ENCODE peak calls at places on chromosomes 7 and 10, in six cellular contexts. P is IMR-90, Q is heart right ventricle, X is uterus, D is small intestine, M is right cardiac atrium. H is an unnamed sample. For H3K9me3, the result is how much of the 10 kb centered on the place peaks cover.

GRCh38 chr7:50342616-50343114 is 38.1 kb downstream of the IKZF1 start:
- DNase-seq in P (no peak), Q (no peak), X (no peak), D (peak), M (no peak), H (no peak)

GRCh38 chr10:100807241-100808050 is 62.1 kb downstream of the PAX2 start:
- DNase-seq in P (no peak), Q (no peak), X (no peak), D (no peak), M (no peak), H (no peak)

GRCh38 chr7:25369794-25370193 is 141.5 kb upstream of the NPVF start:
- DNase-seq in P (no peak), Q (peak), X (peak), D (no peak), M (peak), H (no peak)

GRCh38 chr7:30974605-30975256 is 11.0 kb downstream of the GHRHR start:
- DNase-seq in P (peak), Q (peak), X (no peak), D (peak), M (peak), H (no peak)

GRCh38 chr10:72424561-72424960 is 69.8 kb upstream of the DNAJB12 start:
- DNase-seq in P (no peak), Q (no peak), X (no peak), D (no peak), M (no peak), H (no peak)

GRCh38 chr10:102476466-102477141 is 25.3 kb upstream of the C10orf95 start:
- DNase-seq in P (no peak), Q (no peak), X (no peak), D (no peak), M (no peak), H (no peak)

GRCh38 chr10:73494213-73494612 is 1.6 kb downstream of the PPP3CB start:
- DNase-seq in P (no peak), Q (no peak), X (no peak), D (no peak), M (no peak), H (no peak)

GRCh38 chr7:122136639-122137253 is 7.3 kb downstream of the AASS start:
- DNase-seq in P (peak), Q (no peak), X (no peak), D (peak), M (no peak), H (no peak)

DNA sequence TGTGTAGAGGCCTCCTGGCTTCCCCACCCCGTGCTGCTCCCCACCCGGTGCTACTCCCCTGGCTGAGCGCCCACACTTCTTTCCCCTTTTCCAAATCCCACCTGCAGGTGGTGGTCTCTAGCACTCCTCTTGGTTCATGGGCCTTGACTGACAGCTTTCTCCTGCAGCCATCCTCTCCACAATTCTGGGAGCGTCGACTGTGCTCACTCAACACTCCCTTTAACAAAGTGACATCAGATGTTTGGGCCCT is 602.8 kb downstream of the PTPRN2 start:
- DNase-seq in P (no peak), Q (no peak), X (no peak), D (no peak), M (no peak), H (no peak)
- H3K9me3 ChIP-seq in P (under half), Q (under half), X (under half), D (under half), M (under half), H (under half)

GRCh38 chr10:42477170-42477569 is 161.2 kb downstream of the ZNF33B start:
- DNase-seq in P (no peak), Q (no peak), X (no peak), D (no peak), M (no peak), H (no peak)

GRCh38 chr10:42479057-42479456 is 159.3 kb downstream of the ZNF33B start:
- DNase-seq in P (no peak), Q (no peak), X (no peak), D (no peak), M (no peak), H (no peak)

GRCh38 chr10:42475168-42476098 is 162.9 kb downstream of the ZNF33B start:
- DNase-seq in P (peak), Q (peak), X (no peak), D (no peak), M (peak), H (no peak)

DNA sequence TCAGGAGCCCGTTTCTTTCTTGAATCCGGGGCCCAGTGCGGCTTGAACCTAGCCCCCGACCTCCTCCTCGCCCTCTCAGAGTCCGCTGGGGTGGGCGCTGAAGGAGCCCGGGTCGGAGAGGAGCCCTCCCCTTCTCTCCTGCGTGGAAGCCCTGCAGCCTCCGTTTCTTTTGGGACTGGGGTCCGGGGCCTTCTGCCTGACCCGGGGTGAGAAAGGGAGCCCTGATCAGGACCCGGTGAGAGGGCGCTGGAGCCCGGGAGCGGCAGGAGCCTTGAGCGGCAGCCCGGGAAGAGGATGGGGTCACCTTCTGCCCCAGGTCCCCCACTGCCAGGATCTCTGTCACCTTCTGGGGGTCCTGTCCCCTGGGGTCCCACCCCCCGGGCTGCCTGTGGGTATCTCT is 162.3 kb downstream of the ZNF33B start:
- DNase-seq in P (no peak), Q (no peak), X (no peak), D (no peak), M (no peak), H (no peak)
- H3K9me3 ChIP-seq in P (under half), Q (under half), X (under half), D (under half), M (under half), H (under half)

DNA sequence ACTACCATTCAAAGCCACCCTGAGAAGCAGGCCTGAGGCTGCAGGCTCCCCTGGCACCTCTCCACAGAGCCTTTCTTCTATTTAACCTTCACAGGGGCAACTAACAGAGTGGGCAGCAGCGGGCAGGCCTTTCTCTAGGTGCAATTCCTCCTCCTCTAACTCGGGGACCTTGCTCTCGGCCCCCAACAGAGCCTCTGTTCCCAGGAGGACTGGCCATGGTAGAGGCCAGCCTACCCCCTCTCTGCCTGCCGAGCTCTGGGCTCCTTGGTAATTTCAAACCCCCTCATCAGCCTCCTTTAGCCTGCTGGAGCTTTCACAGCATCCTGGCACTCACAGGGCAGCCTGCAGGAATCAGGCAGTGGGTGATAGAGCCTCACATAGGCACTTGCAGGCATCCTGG is 920.8 kb upstream of the ZNF722 start:
- DNase-seq in P (no peak), Q (no peak), X (no peak), D (no peak), M (no peak), H (no peak)
- H3K9me3 ChIP-seq in P (under half), Q (under half), X (under half), D (under half), M (under half), H (under half)

GRCh38 chr10:13080643-13081042 is 19.3 kb upstream of the OPTN start:
- DNase-seq in P (no peak), Q (no peak), X (no peak), D (no peak), M (no peak), H (no peak)
- H3K9me3 ChIP-seq in P (under half), Q (under half), X (under half), D (under half), M (under half), H (under half)

GRCh38 chr10:92009445-92009844 is 85.9 kb downstream of the BTAF1 start:
- DNase-seq in P (no peak), Q (no peak), X (no peak), D (no peak), M (no peak), H (no peak)
- H3K9me3 ChIP-seq in P (under half), Q (under half), X (under half), D (under half), M (under half), H (under half)

DNA sequence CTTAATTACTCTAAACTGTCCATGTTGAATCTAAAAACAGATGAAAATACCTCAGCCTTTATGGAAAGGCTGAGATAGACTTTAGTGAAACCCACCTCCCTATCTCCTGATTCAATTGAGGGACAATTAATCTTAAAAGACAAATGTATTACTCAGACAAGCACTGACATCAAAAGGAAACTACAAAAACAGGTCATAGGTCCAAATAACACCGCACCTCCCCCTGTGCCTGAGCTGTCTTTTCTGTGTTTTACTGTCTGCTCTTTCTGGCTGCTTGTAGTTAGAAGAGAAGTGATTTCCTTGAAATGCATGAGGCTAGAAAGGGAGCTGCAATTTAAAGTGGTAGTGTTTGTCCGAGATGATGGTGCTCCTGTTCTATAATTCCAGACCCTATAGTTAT is 16.1 kb downstream of the AKR1C8 start:
- DNase-seq in P (no peak), Q (no peak), X (no peak), D (peak), M (no peak), H (no peak)
- H3K9me3 ChIP-seq in P (under half), Q (under half), X (under half), D (under half), M (under half), H (under half)

DNA sequence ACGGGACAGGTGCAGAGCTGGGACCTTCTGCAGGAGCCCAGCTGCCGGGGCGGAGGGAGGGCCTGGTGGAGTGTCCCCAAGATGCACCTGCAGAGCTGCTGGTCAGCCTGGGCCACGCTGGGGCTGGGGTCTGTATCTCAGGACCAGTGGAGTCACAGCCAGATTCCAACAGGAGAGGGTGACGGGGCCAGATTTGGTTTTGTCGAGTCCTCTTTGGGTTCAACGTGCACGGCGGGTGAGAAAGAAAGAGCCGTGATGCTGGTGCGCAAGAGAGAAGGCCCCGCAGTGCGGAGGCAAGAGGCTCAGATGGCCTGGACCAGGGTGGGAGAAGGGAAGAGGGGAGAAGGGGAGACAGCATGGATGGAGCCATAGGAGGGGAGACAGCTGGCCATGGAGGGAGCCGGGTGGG is 462.9 kb downstream of the PTPRN2 start:
- DNase-seq in P (no peak), Q (no peak), X (no peak), D (no peak), M (no peak), H (no peak)
- H3K9me3 ChIP-seq in P (half or more), Q (under half), X (under half), D (under half), M (under half), H (under half)

GRCh38 chr7:64521409-64521984 is 41.4 kb downstream of the ZNF680 start:
- DNase-seq in P (no peak), Q (no peak), X (no peak), D (no peak), M (no peak), H (no peak)
- H3K9me3 ChIP-seq in P (under half), Q (under half), X (half or more), D (under half), M (under half), H (half or more)

DNA sequence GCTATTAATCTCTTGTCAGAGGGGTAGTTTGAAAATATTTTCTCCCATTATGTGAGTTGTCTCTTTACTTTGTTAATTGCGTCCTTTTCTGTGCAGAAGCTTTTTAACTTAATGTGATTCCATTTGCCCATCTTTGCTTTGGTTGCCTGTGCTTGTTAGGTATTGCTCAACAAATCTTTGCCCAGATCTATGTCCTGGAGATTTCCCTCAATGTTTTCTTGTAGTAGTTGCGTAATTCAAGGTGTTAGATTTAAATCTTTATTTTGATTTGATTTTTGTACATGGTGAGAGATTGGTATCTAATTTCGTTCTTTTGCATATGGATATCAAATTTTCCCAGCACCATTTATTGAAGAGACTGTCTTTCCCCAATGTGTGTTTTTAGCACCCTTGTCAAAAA is 567.2 kb downstream of the DNAJB9 start:
- DNase-seq in P (no peak), Q (no peak), X (no peak), D (no peak), M (no peak), H (no peak)
- H3K9me3 ChIP-seq in P (under half), Q (under half), X (under half), D (under half), M (under half), H (under half)

H was measured in thoracic aorta.